ENCODE peak calls at places on chromosomes 11 and 22, in four cellular contexts. Z, Y, L and B are unnamed samples. For H3K9me3, the result is how much of the 10 kb centered on the place peaks cover.

GRCh38 chr22:37887610-37888378 is 18.3 kb upstream of the MICALL1 start:
- DNase-seq in Z (peak), Y (peak), L (peak), B (peak)

GRCh38 chr11:93529707-93530467 is 13.3 kb downstream of the SMCO4 start:
- DNase-seq in Z (no peak), Y (peak), L (no peak), B (no peak)

GRCh38 chr11:44241851-44242250 is 68.1 kb downstream of the ALX4 start:
- DNase-seq in Z (no peak), Y (no peak), L (no peak), B (no peak)

GRCh38 chr11:106565326-106565725 is 452.9 kb downstream of the GUCY1A2 start:
- DNase-seq in Z (no peak), Y (no peak), L (no peak), B (no peak)

GRCh38 chr11:77100166-77101042 is 2.2 kb upstream of the OMP start:
- DNase-seq in Z (no peak), Y (no peak), L (no peak), B (no peak)

GRCh38 chr11:17894929-17895658 is 117.8 kb downstream of the SERGEF start:
- DNase-seq in Z (no peak), Y (no peak), L (no peak), B (no peak)

GRCh38 chr11:3836903-3837302 is 3.9 kb downstream of the RHOG start:
- DNase-seq in Z (no peak), Y (peak), L (no peak), B (no peak)

GRCh38 chr11:8075119-8075726 is 5.8 kb upstream of the TUB start:
- DNase-seq in Z (peak), Y (no peak), L (no peak), B (no peak)

GRCh38 chr11:130908770-130909625 is 7.3 kb downstream of the SNX19 start:
- DNase-seq in Z (peak), Y (no peak), L (no peak), B (peak)

GRCh38 chr11:66315498-66315885 is 1.4 kb downstream of the CD248 start:
- DNase-seq in Z (no peak), Y (no peak), L (no peak), B (peak)

GRCh38 chr11:114132944-114133394 is 73.5 kb downstream of the ZBTB16 start:
- DNase-seq in Z (peak), Y (no peak), L (no peak), B (no peak)

GRCh38 chr22:45934659-45935341 is 42.2 kb downstream of the WNT7B start:
- DNase-seq in Z (peak), Y (peak), L (no peak), B (peak)

GRCh38 chr11:120931057-120931779 is 92.7 kb upstream of the TBCEL start:
- DNase-seq in Z (no peak), Y (no peak), L (peak), B (no peak)

GRCh38 chr11:26247340-26247739 is 84.6 kb upstream of the ANO3 start:
- DNase-seq in Z (peak), Y (no peak), L (no peak), B (no peak)

GRCh38 chr11:125079151-125079877 is 16.2 kb downstream of the SLC37A2 start:
- DNase-seq in Z (no peak), Y (no peak), L (no peak), B (no peak)

GRCh38 chr11:125743681-125744080 is 2.4 kb upstream of the PATE1 start:
- DNase-seq in Z (no peak), Y (no peak), L (no peak), B (no peak)

GRCh38 chr11:44596541-44597276 is 31.2 kb downstream of the CD82 start:
- DNase-seq in Z (no peak), Y (no peak), L (peak), B (no peak)

GRCh38 chr11:20459865-20460264 is 72.3 kb downstream of the PRMT3 start:
- DNase-seq in Z (no peak), Y (peak), L (no peak), B (no peak)

GRCh38 chr22:31451709-31452571 is 37.7 kb downstream of the EIF4ENIF1 start:
- DNase-seq in Z (peak), Y (no peak), L (peak), B (no peak)

GRCh38 chr22:35835998-35836691 is 118.5 kb downstream of the APOL5 start:
- DNase-seq in Z (peak), Y (peak), L (peak), B (peak)

GRCh38 chr22:41768420-41768819 is 32.1 kb upstream of the CCDC134 start:
- DNase-seq in Z (peak), Y (no peak), L (no peak), B (no peak)

GRCh38 chr22:30964858-30965257 is 3.7 kb downstream of the MORC2 start:
- DNase-seq in Z (no peak), Y (no peak), L (no peak), B (no peak)

GRCh38 chr11:72562431-72562830 is 111.8 kb downstream of the PDE2A start:
- DNase-seq in Z (no peak), Y (no peak), L (no peak), B (no peak)
- H3K27ac ChIP-seq in Z (no peak), Y (no peak), L (no peak), B (no peak)

DNA sequence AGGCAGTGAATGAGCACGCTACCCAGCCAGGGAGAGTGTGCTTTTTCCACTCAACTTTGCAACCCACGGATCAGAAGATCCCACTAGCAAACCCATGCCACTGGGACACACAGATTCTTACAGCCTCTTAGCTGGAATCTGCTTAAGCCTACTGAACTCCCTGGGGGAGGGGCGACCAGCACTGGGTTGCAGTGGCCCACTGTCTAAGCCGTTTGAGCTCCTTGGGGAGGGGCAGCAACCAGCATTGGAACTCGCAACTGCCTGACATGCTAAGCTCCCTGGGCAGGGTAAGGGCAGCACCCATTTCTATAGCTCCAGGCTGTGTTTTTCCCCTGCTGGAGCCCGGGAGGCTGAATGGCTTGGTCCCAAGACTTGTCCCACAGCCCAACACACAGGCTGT is 99.6 kb downstream of the FAM168A start:
- DNase-seq in Z (no peak), Y (no peak), L (peak), B (no peak)
- H3K9me3 ChIP-seq in Z (under half), Y (under half), L (under half), B (under half)

GRCh38 chr11:30465623-30466022 is 120.5 kb downstream of the MPPED2 start:
- DNase-seq in Z (no peak), Y (no peak), L (no peak), B (no peak)
- H3K27ac ChIP-seq in Z (no peak), Y (no peak), L (no peak), B (no peak)

DNA sequence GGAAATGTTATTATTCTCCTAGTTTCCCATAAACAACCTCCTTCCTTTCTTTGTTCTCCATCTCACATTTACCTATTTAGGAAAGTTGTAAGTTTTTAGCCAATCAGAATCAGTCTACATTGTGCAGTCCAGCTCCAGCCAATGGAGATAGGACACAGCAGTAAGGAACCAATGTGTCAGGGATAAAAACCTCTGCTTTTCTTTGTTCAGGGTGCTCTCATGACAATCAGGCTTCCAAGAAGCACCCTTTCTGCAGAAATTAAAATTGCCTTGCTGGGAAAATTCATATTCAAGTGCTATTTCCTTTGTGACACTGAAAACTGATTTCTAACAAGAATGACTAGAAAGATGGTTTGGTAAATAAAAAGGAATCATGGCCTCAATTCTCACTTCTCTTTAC is 14.6 kb downstream of the SCGB2A1 start:
- DNase-seq in Z (no peak), Y (no peak), L (no peak), B (no peak)
- H3K9me3 ChIP-seq in Z (under half), Y (under half), L (under half), B (under half)

GRCh38 chr22:20401376-20402020 is 7.5 kb downstream of the ZNF74 start:
- DNase-seq in Z (no peak), Y (no peak), L (peak), B (no peak)
- H3K27ac ChIP-seq in Z (no peak), Y (no peak), L (no peak), B (no peak)

GRCh38 chr11:79006854-79007253 is 432.2 kb upstream of the NARS2 start:
- DNase-seq in Z (no peak), Y (no peak), L (no peak), B (no peak)
- H3K9me3 ChIP-seq in Z (under half), Y (under half), L (under half), B (under half)

GRCh38 chr11:11588243-11588642 is 33.6 kb downstream of the GALNT18 start:
- DNase-seq in Z (peak), Y (no peak), L (no peak), B (no peak)
- H3K27ac ChIP-seq in Z (no peak), Y (no peak), L (no peak), B (no peak)

GRCh38 chr22:48895831-48896765 is 931.6 kb downstream of the BRD1 start:
- DNase-seq in Z (no peak), Y (no peak), L (no peak), B (no peak)
- H3K9me3 ChIP-seq in Z (under half), Y (under half), L (under half), B (under half)

GRCh38 chr11:75164318-75164827 is 13.5 kb downstream of the SLCO2B1 start:
- DNase-seq in Z (no peak), Y (no peak), L (no peak), B (no peak)
- H3K27ac ChIP-seq in Z (no peak), Y (no peak), L (no peak), B (no peak)